ENCODE peak calls at places on chromosomes 11 and 22, in six cellular contexts. F, E, J, P, T and W are unnamed samples.

GRCh38 chr11:17798253-17798652 is 63.7 kb downstream of the KCNC1 start:
- DNase-seq in F (no peak), E (no peak), J (no peak), P (peak), T (no peak), W (no peak)

GRCh38 chr22:40094449-40094848 is 83.3 kb upstream of the TNRC6B start:
- DNase-seq in F (no peak), E (no peak), J (no peak), P (no peak), T (peak), W (no peak)

GRCh38 chr11:102555091-102555490 is 24.5 kb upstream of the MMP7 start:
- DNase-seq in F (no peak), E (no peak), J (no peak), P (no peak), T (no peak), W (no peak)

GRCh38 chr22:48649466-48649865 is 1178.2 kb downstream of the BRD1 start:
- DNase-seq in F (no peak), E (no peak), J (no peak), P (peak), T (no peak), W (no peak)

GRCh38 chr11:35403765-35404396 is 15.5 kb downstream of the SLC1A2 start:
- DNase-seq in F (no peak), E (peak), J (no peak), P (no peak), T (no peak), W (no peak)

GRCh38 chr11:72239849-72240460 is 4.0 kb downstream of the PHOX2A start:
- DNase-seq in F (no peak), E (no peak), J (no peak), P (peak), T (no peak), W (no peak)

GRCh38 chr11:67404515-67405195 is 772 bp downstream of the TBC1D10C start:
- DNase-seq in F (no peak), E (no peak), J (peak), P (no peak), T (no peak), W (no peak)

GRCh38 chr11:47532597-47533213 is 20.2 kb downstream of the CELF1 start:
- DNase-seq in F (no peak), E (no peak), J (no peak), P (no peak), T (no peak), W (no peak)

GRCh38 chr11:117669062-117669461 is 128.0 kb downstream of the DSCAML1 start:
- DNase-seq in F (no peak), E (peak), J (no peak), P (no peak), T (no peak), W (no peak)

GRCh38 chr22:50734343-50734771 is 3.6 kb upstream of the ACR start:
- DNase-seq in F (no peak), E (no peak), J (peak), P (peak), T (no peak), W (no peak)

GRCh38 chr22:27986937-27987336 is 67.9 kb upstream of the PITPNB start:
- DNase-seq in F (no peak), E (no peak), J (no peak), P (no peak), T (no peak), W (no peak)

GRCh38 chr11:132644511-132644910 is 887.8 kb downstream of the OPCML start:
- DNase-seq in F (no peak), E (peak), J (no peak), P (no peak), T (no peak), W (no peak)

GRCh38 chr22:37462983-37463382 is 23.2 kb downstream of the MFNG start:
- DNase-seq in F (no peak), E (no peak), J (no peak), P (no peak), T (no peak), W (no peak)

GRCh38 chr11:118068206-118068944 is 8.5 kb upstream of the TMPRSS4 start:
- DNase-seq in F (no peak), E (no peak), J (no peak), P (no peak), T (no peak), W (no peak)

GRCh38 chr11:109040303-109040702 is 375.4 kb downstream of the DDX10 start:
- DNase-seq in F (no peak), E (peak), J (no peak), P (no peak), T (no peak), W (no peak)

GRCh38 chr22:40922484-40923303 is 28.5 kb upstream of the RBX1 start:
- DNase-seq in F (no peak), E (peak), J (peak), P (no peak), T (peak), W (peak)

GRCh38 chr11:111633756-111634362 is 31.6 kb downstream of the SIK2 start:
- DNase-seq in F (no peak), E (peak), J (no peak), P (no peak), T (no peak), W (no peak)

GRCh38 chr11:82315093-82315492 is 418.6 kb downstream of the FAM181B start:
- DNase-seq in F (no peak), E (peak), J (no peak), P (no peak), T (no peak), W (no peak)

GRCh38 chr11:87491381-87491780 is 453.6 kb downstream of the TMEM135 start:
- DNase-seq in F (no peak), E (no peak), J (no peak), P (no peak), T (no peak), W (no peak)

GRCh38 chr11:94132152-94132558 is 3.5 kb downstream of the PANX1 start:
- DNase-seq in F (no peak), E (no peak), J (no peak), P (no peak), T (peak), W (no peak)

GRCh38 chr11:57514538-57515331 is 767 bp downstream of the SLC43A1 start:
- DNase-seq in F (no peak), E (peak), J (peak), P (peak), T (no peak), W (no peak)

GRCh38 chr11:72391638-72392423 is 42.5 kb downstream of the CLPB start:
- DNase-seq in F (no peak), E (peak), J (no peak), P (no peak), T (no peak), W (no peak)

GRCh38 chr11:3193373-3194015 is 25.1 kb downstream of the MRGPRG start:
- DNase-seq in F (no peak), E (no peak), J (no peak), P (no peak), T (no peak), W (no peak)